ENCODE peak calls at places on chromosomes 11 and 22, in six cellular contexts. One of them, this sample, is unnamed.
A peak's percentile ranks its signal among the peaks of the same experiment; 100 is the strongest.

GRCh38 chr11:93288767-93289166 is 41.8 kb upstream of the DEUP1 start:
- DNase-seq in glutamatergic neuron: no peak
- DNase-seq in A549: no peak
- DNase-seq in coronary artery: no peak
- DNase-seq in astrocyte of the cerebellum: no peak
- DNase-seq in uterus: no peak
- DNase-seq in this sample: no peak

GRCh38 chr11:73297231-73297590 is 10.9 kb upstream of the ARHGEF17 start:
- DNase-seq in coronary artery: no peak
- DNase-seq in uterus: no peak
- DNase-seq in astrocyte of the cerebellum: no peak
- DNase-seq in A549: no peak
- DNase-seq in glutamatergic neuron: no peak
- DNase-seq in this sample: no peak

GRCh38 chr22:46147061-46147460 is 3.3 kb upstream of the PPARA start:
- DNase-seq in A549: no peak
- DNase-seq in uterus: no peak
- DNase-seq in glutamatergic neuron: no peak
- DNase-seq in coronary artery: no peak
- DNase-seq in astrocyte of the cerebellum: no peak
- DNase-seq in this sample: no peak

GRCh38 chr22:35561796-35562526 is 21.3 kb downstream of the RASD2 start:
- DNase-seq in coronary artery: no peak
- DNase-seq in astrocyte of the cerebellum: no peak
- DNase-seq in uterus: no peak
- DNase-seq in glutamatergic neuron: no peak
- DNase-seq in A549: peak; percentile 66
- DNase-seq in this sample: no peak

GRCh38 chr11:19332476-19332875 is 91.7 kb upstream of the E2F8 start:
- DNase-seq in astrocyte of the cerebellum: no peak
- DNase-seq in glutamatergic neuron: no peak
- DNase-seq in coronary artery: no peak
- DNase-seq in A549: no peak
- DNase-seq in uterus: no peak
- DNase-seq in this sample: no peak

GRCh38 chr11:73461844-73462435 is 85.7 kb downstream of the RELT start:
- DNase-seq in astrocyte of the cerebellum: no peak
- DNase-seq in coronary artery: no peak
- DNase-seq in glutamatergic neuron: no peak
- DNase-seq in A549: no peak
- DNase-seq in uterus: no peak
- DNase-seq in this sample: no peak

GRCh38 chr22:31126128-31126868 is 3.5 kb downstream of the INPP5J start:
- DNase-seq in uterus: no peak
- DNase-seq in A549: no peak
- DNase-seq in coronary artery: no peak
- DNase-seq in astrocyte of the cerebellum: no peak
- DNase-seq in glutamatergic neuron: no peak
- DNase-seq in this sample: no peak

GRCh38 chr11:73229321-73230275 is 11.5 kb downstream of the P2RY2 start:
- DNase-seq in coronary artery: peak; percentile 62
- DNase-seq in glutamatergic neuron: peak; percentile 11
- DNase-seq in astrocyte of the cerebellum: no peak
- DNase-seq in A549: no peak
- DNase-seq in uterus: peak; percentile 11
- DNase-seq in this sample: no peak

GRCh38 chr11:30789270-30789669 is 203.1 kb upstream of the MPPED2 start:
- DNase-seq in uterus: no peak
- DNase-seq in glutamatergic neuron: no peak
- DNase-seq in astrocyte of the cerebellum: peak; percentile 63
- DNase-seq in coronary artery: no peak
- DNase-seq in A549: no peak
- DNase-seq in this sample: no peak

GRCh38 chr11:90222152-90222458 is 744 bp downstream of the CHORDC1 start:
- DNase-seq in glutamatergic neuron: no peak
- DNase-seq in uterus: no peak
- DNase-seq in coronary artery: no peak
- DNase-seq in A549: no peak
- DNase-seq in astrocyte of the cerebellum: no peak
- DNase-seq in this sample: no peak

GRCh38 chr11:131465056-131465455 is 94.6 kb downstream of the NTM start:
- DNase-seq in A549: no peak
- DNase-seq in glutamatergic neuron: no peak
- DNase-seq in uterus: no peak
- DNase-seq in astrocyte of the cerebellum: no peak
- DNase-seq in coronary artery: no peak
- DNase-seq in this sample: no peak

GRCh38 chr11:102530558-102530957 is at the start of gene MMP7:
- DNase-seq in uterus: no peak
- DNase-seq in coronary artery: no peak
- DNase-seq in glutamatergic neuron: no peak
- DNase-seq in astrocyte of the cerebellum: no peak
- DNase-seq in A549: peak; percentile 46
- DNase-seq in this sample: no peak

GRCh38 chr11:126317681-126318641 is 14.1 kb downstream of the DCPS start:
- DNase-seq in A549: no peak
- DNase-seq in astrocyte of the cerebellum: peak; percentile 88
- DNase-seq in uterus: peak; percentile 84
- DNase-seq in glutamatergic neuron: no peak
- DNase-seq in coronary artery: peak; percentile 86
- DNase-seq in this sample: no peak

GRCh38 chr11:120334894-120335462 is 1.2 kb upstream of the ARHGEF12 start:
- DNase-seq in uterus: peak; percentile 56
- DNase-seq in astrocyte of the cerebellum: peak; percentile 81
- DNase-seq in A549: peak; percentile 40
- DNase-seq in glutamatergic neuron: peak; percentile 38
- DNase-seq in coronary artery: no peak
- DNase-seq in this sample: peak; percentile 70

GRCh38 chr11:128624269-128625170 is 37.2 kb upstream of the ETS1 start:
- DNase-seq in uterus: no peak
- DNase-seq in glutamatergic neuron: no peak
- DNase-seq in astrocyte of the cerebellum: no peak
- DNase-seq in A549: no peak
- DNase-seq in coronary artery: no peak
- DNase-seq in this sample: no peak

GRCh38 chr22:31210830-31211503 is 1.1 kb upstream of the LIMK2 start:
- DNase-seq in coronary artery: no peak
- DNase-seq in astrocyte of the cerebellum: no peak
- DNase-seq in uterus: no peak
- DNase-seq in A549: no peak
- DNase-seq in glutamatergic neuron: no peak
- DNase-seq in this sample: peak; percentile 61

GRCh38 chr22:49503321-49503720 is 324.4 kb downstream of the BRD1 start:
- DNase-seq in astrocyte of the cerebellum: no peak
- DNase-seq in glutamatergic neuron: no peak
- DNase-seq in A549: no peak
- DNase-seq in coronary artery: peak; percentile 1
- DNase-seq in uterus: no peak
- DNase-seq in this sample: no peak

GRCh38 chr11:75031224-75031753 is 42.6 kb downstream of the NEU3 start:
- DNase-seq in uterus: no peak
- DNase-seq in coronary artery: no peak
- DNase-seq in glutamatergic neuron: no peak
- DNase-seq in A549: no peak
- DNase-seq in astrocyte of the cerebellum: no peak
- DNase-seq in this sample: no peak

GRCh38 chr11:12126352-12127019 is 16.1 kb downstream of the MICAL2 start:
- DNase-seq in A549: no peak
- DNase-seq in astrocyte of the cerebellum: no peak
- DNase-seq in uterus: no peak
- DNase-seq in coronary artery: no peak
- DNase-seq in glutamatergic neuron: no peak
- DNase-seq in this sample: no peak

GRCh38 chr22:47013861-47014635 is 251.6 kb downstream of the TBC1D22A start:
- DNase-seq in astrocyte of the cerebellum: no peak
- DNase-seq in uterus: no peak
- DNase-seq in glutamatergic neuron: no peak
- DNase-seq in A549: no peak
- DNase-seq in coronary artery: no peak
- DNase-seq in this sample: no peak

GRCh38 chr11:10302744-10303557 is 1.9 kb upstream of the ADM start:
- DNase-seq in A549: no peak
- DNase-seq in glutamatergic neuron: peak; percentile 57
- DNase-seq in uterus: peak; percentile 87
- DNase-seq in coronary artery: peak; percentile 87
- DNase-seq in astrocyte of the cerebellum: no peak
- DNase-seq in this sample: peak; percentile 58

GRCh38 chr11:17206448-17206847 is 1.3 kb downstream of the PIK3C2A start:
- DNase-seq in uterus: no peak
- DNase-seq in coronary artery: no peak
- DNase-seq in A549: no peak
- DNase-seq in glutamatergic neuron: no peak
- DNase-seq in astrocyte of the cerebellum: no peak
- DNase-seq in this sample: no peak

GRCh38 chr11:34846467-34846866 is 69.7 kb downstream of the APIP start:
- DNase-seq in uterus: no peak
- DNase-seq in astrocyte of the cerebellum: no peak
- DNase-seq in coronary artery: no peak
- DNase-seq in A549: no peak
- DNase-seq in glutamatergic neuron: no peak
- DNase-seq in this sample: no peak

GRCh38 chr11:126450806-126451205 is 95.3 kb downstream of the ST3GAL4 start:
- DNase-seq in glutamatergic neuron: no peak
- DNase-seq in uterus: no peak
- DNase-seq in A549: no peak
- DNase-seq in coronary artery: no peak
- DNase-seq in astrocyte of the cerebellum: no peak
- DNase-seq in this sample: no peak

GRCh38 chr22:29098296-29098695 is 25.5 kb downstream of the KREMEN1 start:
- DNase-seq in glutamatergic neuron: no peak
- DNase-seq in astrocyte of the cerebellum: no peak
- DNase-seq in A549: no peak
- DNase-seq in uterus: no peak
- DNase-seq in coronary artery: no peak
- DNase-seq in this sample: no peak

GRCh38 chr11:73797457-73797856 is 9.8 kb downstream of the MRPL48 start:
- DNase-seq in astrocyte of the cerebellum: no peak
- DNase-seq in glutamatergic neuron: no peak
- DNase-seq in coronary artery: no peak
- DNase-seq in A549: no peak
- DNase-seq in uterus: no peak
- DNase-seq in this sample: no peak

GRCh38 chr11:44593194-44593593 is 27.7 kb downstream of the CD82 start:
- DNase-seq in uterus: no peak
- DNase-seq in coronary artery: no peak
- DNase-seq in A549: no peak
- DNase-seq in astrocyte of the cerebellum: no peak
- DNase-seq in glutamatergic neuron: no peak
- DNase-seq in this sample: no peak

GRCh38 chr11:78080818-78081495 is 1.3 kb upstream of the NDUFC2 start:
- DNase-seq in A549: no peak
- DNase-seq in uterus: no peak
- DNase-seq in astrocyte of the cerebellum: peak; percentile 9
- DNase-seq in coronary artery: no peak
- DNase-seq in glutamatergic neuron: no peak
- DNase-seq in this sample: no peak

GRCh38 chr22:23122992-23123803 is 18.6 kb downstream of the RSPH14 start:
- DNase-seq in uterus: no peak
- DNase-seq in astrocyte of the cerebellum: no peak
- DNase-seq in coronary artery: no peak
- DNase-seq in A549: no peak
- DNase-seq in glutamatergic neuron: no peak
- DNase-seq in this sample: no peak

GRCh38 chr11:17580271-17580670 is 33.2 kb downstream of the OTOG start:
- DNase-seq in A549: no peak
- DNase-seq in glutamatergic neuron: no peak
- DNase-seq in uterus: no peak
- DNase-seq in coronary artery: peak; percentile 29
- DNase-seq in astrocyte of the cerebellum: no peak
- DNase-seq in this sample: no peak

GRCh38 chr11:28654191-28654590 is 546.0 kb downstream of the METTL15 start:
- DNase-seq in A549: no peak
- DNase-seq in astrocyte of the cerebellum: no peak
- DNase-seq in coronary artery: no peak
- DNase-seq in glutamatergic neuron: no peak
- DNase-seq in uterus: no peak
- DNase-seq in this sample: no peak

GRCh38 chr11:18527512-18527911 is 770 bp upstream of the TSG101 start:
- DNase-seq in A549: peak; percentile 44
- DNase-seq in glutamatergic neuron: no peak
- DNase-seq in astrocyte of the cerebellum: no peak
- DNase-seq in uterus: no peak
- DNase-seq in coronary artery: no peak
- DNase-seq in this sample: no peak

GRCh38 chr22:38097557-38098409 is 12.7 kb downstream of the BAIAP2L2 start:
- DNase-seq in coronary artery: no peak
- DNase-seq in uterus: no peak
- DNase-seq in A549: no peak
- DNase-seq in glutamatergic neuron: peak; percentile 87
- DNase-seq in astrocyte of the cerebellum: no peak
- DNase-seq in this sample: peak; percentile 72
- TF ChIP-seq CTCF in coronary artery: no peak
- TF ChIP-seq CTCF in uterus: no peak
- TF ChIP-seq CTCF in A549: no peak
- TF ChIP-seq CTCF in glutamatergic neuron: peak; percentile 90
- TF ChIP-seq CTCF in astrocyte of the cerebellum: peak; percentile 52
- TF ChIP-seq CTCF in this sample: peak; percentile 75

DNA sequence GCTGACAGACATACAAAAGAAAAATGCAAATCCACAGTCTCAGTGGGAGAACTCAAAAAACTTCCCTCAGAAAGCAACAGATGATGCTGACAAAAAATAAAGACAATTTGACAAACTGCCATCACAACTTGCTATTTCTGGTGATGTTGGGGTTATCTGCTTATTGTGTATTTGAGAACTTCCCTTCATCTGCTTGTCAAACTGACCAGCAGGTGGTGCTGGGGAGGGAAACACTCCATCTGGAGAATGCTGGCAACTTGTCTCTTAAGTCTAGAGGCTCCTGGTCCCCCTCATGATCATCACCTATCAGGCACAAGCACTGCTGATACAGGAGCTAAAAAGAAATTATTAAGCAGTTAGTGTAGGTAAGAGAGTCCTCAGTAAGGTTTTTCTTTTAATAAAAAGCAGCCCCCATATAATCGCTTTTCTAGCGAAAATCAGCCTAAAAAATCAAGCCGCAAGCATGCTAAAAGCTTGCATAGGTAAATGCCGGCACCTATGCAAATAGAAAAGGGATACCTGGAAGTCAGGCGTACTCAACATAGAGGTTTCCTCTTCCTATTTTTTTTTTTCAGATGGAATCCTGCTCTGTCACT is 9.8 kb upstream of the FAM111B start:
- DNase-seq in uterus: peak; percentile 32
- DNase-seq in A549: no peak
- DNase-seq in astrocyte of the cerebellum: peak; percentile 35
- DNase-seq in coronary artery: no peak
- DNase-seq in glutamatergic neuron: peak; percentile 69
- DNase-seq in this sample: peak; percentile 65
- TF ChIP-seq CTCF in uterus: peak; percentile 56
- TF ChIP-seq CTCF in A549: peak; percentile 53
- TF ChIP-seq CTCF in astrocyte of the cerebellum: peak; percentile 77
- TF ChIP-seq CTCF in coronary artery: peak; percentile 35
- TF ChIP-seq CTCF in glutamatergic neuron: peak; percentile 62
- TF ChIP-seq CTCF in this sample: peak; percentile 44

GRCh38 chr11:70669871-70670683 is 271.7 kb downstream of the CTTN start:
- DNase-seq in coronary artery: no peak
- DNase-seq in glutamatergic neuron: peak; percentile 84
- DNase-seq in A549: no peak
- DNase-seq in astrocyte of the cerebellum: no peak
- DNase-seq in uterus: no peak
- DNase-seq in this sample: no peak
- TF ChIP-seq CTCF in coronary artery: no peak
- TF ChIP-seq CTCF in glutamatergic neuron: no peak
- TF ChIP-seq CTCF in A549: no peak
- TF ChIP-seq CTCF in astrocyte of the cerebellum: no peak
- TF ChIP-seq CTCF in uterus: no peak
- TF ChIP-seq CTCF in this sample: no peak

GRCh38 chr22:26174280-26174679 is 5.0 kb downstream of the SEZ6L start:
- DNase-seq in A549: peak; percentile 0
- DNase-seq in astrocyte of the cerebellum: no peak
- DNase-seq in coronary artery: no peak
- DNase-seq in uterus: no peak
- DNase-seq in glutamatergic neuron: peak; percentile 61
- DNase-seq in this sample: peak; percentile 47
- TF ChIP-seq CTCF in A549: no peak
- TF ChIP-seq CTCF in astrocyte of the cerebellum: no peak
- TF ChIP-seq CTCF in coronary artery: no peak
- TF ChIP-seq CTCF in uterus: no peak
- TF ChIP-seq CTCF in glutamatergic neuron: peak; percentile 53
- TF ChIP-seq CTCF in this sample: peak; percentile 38